ENCODE peak calls at places on chromosomes 11 and 22, in four cellular contexts. H is HCT116, J is BJ, P is heart left ventricle. T is an unnamed sample. For H3K36me3, the result is how much of the 10 kb centered on the place peaks cover.

GRCh38 chr11:47977651-47978050 is 2.7 kb upstream of the PTPRJ start:
- DNase-seq in H (no peak), J (no peak), P (no peak), T (no peak)

GRCh38 chr22:35313311-35314121 is 13.8 kb downstream of the TOM1 start:
- DNase-seq in H (no peak), J (peak), P (peak), T (peak)

GRCh38 chr22:16721969-16722368 is 103.2 kb downstream of the XKR3 start:
- DNase-seq in H (no peak), J (no peak), P (no peak), T (no peak)

GRCh38 chr11:116723511-116723910 is 49.3 kb downstream of the BUD13 start:
- DNase-seq in H (no peak), J (no peak), P (no peak), T (no peak)

GRCh38 chr11:927871-928270 is 2.2 kb downstream of the AP2A2 start:
- DNase-seq in H (no peak), J (no peak), P (no peak), T (no peak)

GRCh38 chr11:40686765-40687164 is 772.7 kb downstream of the LRRC4C start:
- DNase-seq in H (no peak), J (no peak), P (no peak), T (no peak)

GRCh38 chr11:34890812-34891211 is 25.4 kb downstream of the APIP start:
- DNase-seq in H (peak), J (no peak), P (no peak), T (no peak)

GRCh38 chr11:88508558-88508807 is 170.9 kb upstream of the CTSC start:
- DNase-seq in H (no peak), J (no peak), P (no peak), T (no peak)

GRCh38 chr22:39312410-39312809 is 7.0 kb downstream of the RPL3 start:
- DNase-seq in H (no peak), J (no peak), P (no peak), T (no peak)

GRCh38 chr22:26323013-26323412 is 106.0 kb upstream of the ASPHD2 start:
- DNase-seq in H (no peak), J (no peak), P (no peak), T (no peak)

GRCh38 chr11:118102721-118103261 is 16.0 kb upstream of the SMIM35 start:
- DNase-seq in H (no peak), J (no peak), P (no peak), T (no peak)

GRCh38 chr11:36564376-36565032 is 3.3 kb upstream of the RAG1 start:
- DNase-seq in H (peak), J (no peak), P (peak), T (peak)

GRCh38 chr11:134021326-134021725 is 47.5 kb upstream of the JAM3 start:
- DNase-seq in H (no peak), J (no peak), P (no peak), T (no peak)

GRCh38 chr11:88320149-88320559 is 17.4 kb downstream of the CTSC start:
- DNase-seq in H (no peak), J (peak), P (no peak), T (no peak)

GRCh38 chr11:25453471-25453870 is 878.5 kb upstream of the ANO3 start:
- DNase-seq in H (no peak), J (no peak), P (no peak), T (no peak)

GRCh38 chr11:71504526-71504925 is 22.5 kb upstream of the KRTAP5-7 start:
- DNase-seq in H (no peak), J (no peak), P (no peak), T (no peak)

GRCh38 chr11:121451982-121452608 is at the start of gene SORL1:
- DNase-seq in H (no peak), J (no peak), P (peak), T (peak)

GRCh38 chr11:112761911-112762685 is 199.1 kb upstream of the NCAM1 start:
- DNase-seq in H (no peak), J (no peak), P (peak), T (no peak)

GRCh38 chr11:133821776-133822175 is 23.5 kb downstream of the SPATA19 start:
- DNase-seq in H (peak), J (no peak), P (peak), T (peak)

GRCh38 chr11:123063396-123064267 is 1.7 kb upstream of the HSPA8 start:
- DNase-seq in H (no peak), J (no peak), P (peak), T (peak)

GRCh38 chr11:1197431-1197885 is 25.4 kb upstream of the MUC5B start:
- DNase-seq in H (no peak), J (no peak), P (no peak), T (peak)

GRCh38 chr11:77884829-77885190 is 63.9 kb downstream of the AAMDC start:
- DNase-seq in H (no peak), J (no peak), P (no peak), T (no peak)

GRCh38 chr11:94938399-94939055 is 34.8 kb downstream of the CWC15 start:
- DNase-seq in H (no peak), J (peak), P (peak), T (peak)

GRCh38 chr11:119030029-119030328 is 698 bp downstream of the SLC37A4 start:
- DNase-seq in H (no peak), J (no peak), P (no peak), T (no peak)

GRCh38 chr11:75259711-75260110 is 19.1 kb downstream of the TPBGL start:
- DNase-seq in H (no peak), J (no peak), P (no peak), T (no peak)

GRCh38 chr11:11493698-11494097 is 128.1 kb downstream of the GALNT18 start:
- DNase-seq in H (no peak), J (no peak), P (no peak), T (no peak)

GRCh38 chr11:67439321-67440228 is 2.1 kb upstream of the PTPRCAP start:
- DNase-seq in H (no peak), J (no peak), P (no peak), T (no peak)

GRCh38 chr22:46931881-46932280 is 169.4 kb downstream of the TBC1D22A start:
- DNase-seq in H (no peak), J (no peak), P (no peak), T (no peak)

GRCh38 chr11:33532257-33532656 is 168.4 kb downstream of the C11orf91 start:
- DNase-seq in H (no peak), J (no peak), P (no peak), T (no peak)

GRCh38 chr11:47241740-47242400 is 6.7 kb downstream of the ACP2 start:
- DNase-seq in H (no peak), J (no peak), P (no peak), T (no peak)

GRCh38 chr11:92269021-92269420 is 44.4 kb downstream of the FAT3 start:
- DNase-seq in H (no peak), J (peak), P (no peak), T (no peak)

GRCh38 chr11:19953909-19954308 is 206.4 kb downstream of the DBX1 start:
- DNase-seq in H (peak), J (no peak), P (no peak), T (peak)

GRCh38 chr11:109864834-109865557 is 228.2 kb upstream of the ZC3H12C start:
- DNase-seq in H (no peak), J (no peak), P (no peak), T (no peak)

GRCh38 chr11:109795234-109795633 is 298.0 kb upstream of the ZC3H12C start:
- DNase-seq in H (no peak), J (no peak), P (no peak), T (peak)

GRCh38 chr11:1048375-1049070 is 12.0 kb upstream of the MUC6 start:
- DNase-seq in H (no peak), J (no peak), P (no peak), T (no peak)

DNA sequence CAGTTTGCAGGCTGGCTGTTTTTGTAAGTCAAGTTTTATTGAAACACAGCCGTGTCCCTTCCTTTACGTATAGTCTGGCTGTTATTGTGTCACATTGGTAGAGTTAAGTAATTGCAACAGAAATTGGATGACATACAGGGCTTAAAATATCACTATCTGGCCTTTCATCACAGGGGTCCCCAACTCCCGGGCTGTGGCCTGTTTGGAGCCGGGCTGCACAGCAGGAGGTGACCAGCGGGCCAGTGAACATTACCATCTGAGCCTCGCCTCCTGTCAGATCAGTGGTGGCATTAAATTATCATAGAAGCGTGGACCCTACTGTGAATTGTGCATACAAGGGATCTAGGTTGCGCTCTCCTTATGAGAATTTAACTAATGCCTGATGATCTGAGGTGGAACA is 31.7 kb downstream of the EXT2 start:
- DNase-seq in H (no peak), J (no peak), P (no peak), T (no peak)
- H3K36me3 ChIP-seq in H (under half), J (under half), P (under half), T (under half)

GRCh38 chr22:29989446-29989845 is 90.8 kb upstream of the HORMAD2 start:
- DNase-seq in H (no peak), J (no peak), P (no peak), T (no peak)
- H3K36me3 ChIP-seq in H (under half), J (under half), P (under half), T (under half)

GRCh38 chr11:21426931-21427330 is 757.5 kb downstream of the NELL1 start:
- DNase-seq in H (no peak), J (no peak), P (no peak), T (no peak)
- H3K36me3 ChIP-seq in H (under half), J (under half), P (under half), T (under half)

DNA sequence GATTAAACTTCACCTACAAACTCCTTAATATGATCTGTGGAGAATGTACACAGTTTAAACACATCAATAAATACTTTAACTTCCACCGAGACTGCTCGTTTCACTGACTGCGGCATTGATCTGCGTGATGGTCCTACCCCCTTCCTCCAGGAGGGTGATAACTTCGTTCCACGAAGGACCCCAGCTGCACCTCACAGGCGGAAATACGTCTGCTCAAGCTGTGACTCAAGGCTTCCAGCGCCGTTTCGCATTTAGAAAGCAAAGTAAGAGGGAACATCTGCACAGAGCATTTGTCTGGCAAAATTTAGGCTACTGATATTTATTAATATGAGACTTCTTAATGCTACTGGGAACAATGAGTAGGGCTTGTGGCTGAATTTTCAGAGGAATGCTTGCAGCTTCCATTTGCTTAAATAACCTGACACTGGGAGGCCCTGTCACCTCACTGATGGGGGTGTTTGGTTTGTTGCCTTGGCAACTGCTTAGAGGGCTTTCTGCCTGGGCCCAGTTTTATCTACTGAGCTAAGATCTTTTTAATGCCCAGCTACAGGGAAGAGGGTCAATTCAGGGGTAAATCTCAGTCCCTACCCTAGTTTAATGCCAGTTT is 14.8 kb upstream of the ST14 start:
- DNase-seq in H (no peak), J (no peak), P (no peak), T (no peak)
- H3K36me3 ChIP-seq in H (under half), J (under half), P (under half), T (under half)

DNA sequence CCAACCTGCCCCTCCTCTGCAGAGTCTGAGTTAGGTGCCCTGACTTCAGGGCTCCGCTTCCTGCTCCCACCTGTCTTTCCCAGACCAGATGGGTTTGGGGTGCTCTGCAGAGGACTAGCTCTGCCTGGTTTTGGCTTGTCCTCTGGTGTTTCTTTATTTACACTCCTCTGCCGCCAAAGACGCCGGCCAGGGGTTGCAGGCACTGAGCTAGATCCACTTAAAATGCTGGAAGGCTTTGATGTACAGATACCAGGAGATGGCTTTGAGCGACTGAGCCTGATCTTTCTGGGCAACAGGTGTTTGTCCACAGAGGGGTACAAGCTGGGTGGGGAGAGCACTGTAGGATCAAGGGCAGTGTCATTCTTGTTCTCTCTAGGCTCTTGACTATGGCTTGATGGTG is 3.9 kb downstream of the SELENOH start:
- DNase-seq in H (no peak), J (no peak), P (no peak), T (no peak)
- H3K36me3 ChIP-seq in H (under half), J (under half), P (under half), T (under half)

DNA sequence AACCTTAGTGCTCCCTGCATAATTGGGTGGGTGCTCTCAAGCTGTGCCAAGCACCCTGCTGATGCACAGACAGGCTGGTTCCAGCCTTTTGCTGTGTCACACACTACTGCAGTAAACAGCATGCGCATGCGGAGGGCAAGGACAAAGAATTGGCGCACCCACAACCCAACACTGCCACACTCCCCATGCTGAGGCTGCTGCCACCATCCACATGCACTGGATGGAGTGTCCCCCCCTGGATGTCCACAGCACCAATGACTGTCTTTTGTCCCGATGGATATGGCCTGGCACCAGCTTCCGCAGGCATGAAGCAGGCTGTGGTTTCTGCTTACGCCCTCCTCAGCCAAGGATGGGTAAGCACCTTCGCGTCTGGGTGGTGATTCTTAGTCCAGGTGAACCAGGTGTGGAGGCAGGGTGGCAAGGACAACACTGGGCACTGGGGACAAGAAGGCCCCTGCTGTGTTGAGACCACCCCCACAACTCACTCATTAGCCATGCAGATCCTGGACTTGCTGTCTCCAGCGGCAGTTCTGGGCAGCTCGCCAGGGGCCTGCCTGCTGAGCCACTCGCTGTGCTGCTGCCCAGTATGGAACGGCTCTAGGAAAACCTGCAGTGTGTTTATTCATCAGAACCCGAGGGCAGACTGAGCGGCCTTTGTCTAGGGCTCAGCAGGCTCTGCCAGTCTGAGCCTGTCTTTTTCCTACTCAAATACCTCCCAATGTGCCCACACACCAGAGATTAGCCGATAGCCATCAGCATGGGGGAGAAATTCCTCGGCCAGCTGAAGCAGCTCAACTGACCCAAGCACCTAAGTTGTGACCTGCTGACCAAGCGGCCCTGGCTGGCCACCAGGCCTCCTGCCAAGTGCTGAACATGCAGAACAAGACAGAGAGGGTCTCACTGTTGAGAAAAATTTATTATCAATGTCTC is 8.2 kb upstream of the NAP1L4 start:
- DNase-seq in H (no peak), J (no peak), P (peak), T (peak)
- H3K36me3 ChIP-seq in H (under half), J (under half), P (under half), T (under half)

GRCh38 chr11:69053546-69054396 is 5.0 kb downstream of the TPCN2 start:
- DNase-seq in H (no peak), J (no peak), P (peak), T (no peak)

GRCh38 chr11:69053169-69053477 is 4.4 kb downstream of the TPCN2 start:
- DNase-seq in H (no peak), J (no peak), P (no peak), T (no peak)

GRCh38 chr11:69051381-69052342 is 2.9 kb downstream of the TPCN2 start:
- DNase-seq in H (no peak), J (no peak), P (peak), T (no peak)

GRCh38 chr11:69050592-69051380 is 2.1 kb downstream of the TPCN2 start:
- DNase-seq in H (no peak), J (no peak), P (no peak), T (no peak)

GRCh38 chr11:69052343-69053168 is 3.8 kb downstream of the TPCN2 start:
- DNase-seq in H (no peak), J (no peak), P (no peak), T (no peak)
- H3K36me3 ChIP-seq in H (under half), J (under half), P (under half), T (under half)